ENCODE peak calls at places on chromosome 15, in nine cellular contexts. One of them, this sample, is unnamed.

GRCh38 chr15:70778258-70779076 is 15.1 kb upstream of the UACA start:
- DNase-seq in uterus: no peak
- DNase-seq in stomach: no peak
- DNase-seq in transverse colon: no peak
- DNase-seq in ovary: no peak
- DNase-seq in spleen: no peak
- DNase-seq in body of pancreas: no peak
- DNase-seq in adrenal gland: no peak
- DNase-seq in breast epithelium: no peak
- DNase-seq in this sample: no peak

GRCh38 chr15:63347074-63347859 is 34.4 kb downstream of the CA12 start:
- DNase-seq in spleen: no peak
- DNase-seq in uterus: no peak
- DNase-seq in breast epithelium: no peak
- DNase-seq in stomach: no peak
- DNase-seq in transverse colon: no peak
- DNase-seq in ovary: no peak
- DNase-seq in body of pancreas: no peak
- DNase-seq in adrenal gland: no peak
- DNase-seq in this sample: no peak

GRCh38 chr15:34757262-34757661 is 2.5 kb upstream of the GJD2 start:
- DNase-seq in body of pancreas: no peak
- DNase-seq in spleen: no peak
- DNase-seq in ovary: no peak
- DNase-seq in adrenal gland: no peak
- DNase-seq in transverse colon: no peak
- DNase-seq in breast epithelium: no peak
- DNase-seq in uterus: no peak
- DNase-seq in stomach: no peak
- DNase-seq in this sample: no peak

GRCh38 chr15:89346516-89346915 is 11.9 kb upstream of the POLG start:
- DNase-seq in breast epithelium: no peak
- DNase-seq in adrenal gland: no peak
- DNase-seq in transverse colon: no peak
- DNase-seq in body of pancreas: no peak
- DNase-seq in ovary: no peak
- DNase-seq in spleen: no peak
- DNase-seq in uterus: no peak
- DNase-seq in stomach: no peak
- DNase-seq in this sample: no peak

GRCh38 chr15:101641134-101641764 is 10.9 kb downstream of the TM2D3 start:
- DNase-seq in transverse colon: peak
- DNase-seq in spleen: peak
- DNase-seq in ovary: peak
- DNase-seq in uterus: peak
- DNase-seq in body of pancreas: peak
- DNase-seq in stomach: peak
- DNase-seq in breast epithelium: peak
- DNase-seq in adrenal gland: peak
- DNase-seq in this sample: peak

GRCh38 chr15:92158426-92158825 is 235.3 kb upstream of the ST8SIA2 start:
- DNase-seq in body of pancreas: no peak
- DNase-seq in adrenal gland: no peak
- DNase-seq in spleen: no peak
- DNase-seq in uterus: no peak
- DNase-seq in transverse colon: no peak
- DNase-seq in stomach: peak
- DNase-seq in breast epithelium: no peak
- DNase-seq in ovary: no peak
- DNase-seq in this sample: no peak

GRCh38 chr15:57647791-57648130 is 56.1 kb downstream of the MYZAP start:
- DNase-seq in uterus: no peak
- DNase-seq in transverse colon: no peak
- DNase-seq in ovary: no peak
- DNase-seq in adrenal gland: peak
- DNase-seq in spleen: no peak
- DNase-seq in breast epithelium: no peak
- DNase-seq in stomach: peak
- DNase-seq in body of pancreas: peak
- DNase-seq in this sample: no peak

GRCh38 chr15:50262533-50262932 is 3.0 kb downstream of the HDC start:
- DNase-seq in spleen: no peak
- DNase-seq in breast epithelium: no peak
- DNase-seq in stomach: no peak
- DNase-seq in body of pancreas: no peak
- DNase-seq in uterus: no peak
- DNase-seq in transverse colon: peak
- DNase-seq in adrenal gland: no peak
- DNase-seq in ovary: no peak
- DNase-seq in this sample: no peak

GRCh38 chr15:71651750-71652186 is 158.6 kb upstream of the NR2E3 start:
- DNase-seq in stomach: peak
- DNase-seq in uterus: no peak
- DNase-seq in transverse colon: peak
- DNase-seq in spleen: no peak
- DNase-seq in breast epithelium: no peak
- DNase-seq in ovary: no peak
- DNase-seq in adrenal gland: peak
- DNase-seq in body of pancreas: peak
- DNase-seq in this sample: no peak

DNA sequence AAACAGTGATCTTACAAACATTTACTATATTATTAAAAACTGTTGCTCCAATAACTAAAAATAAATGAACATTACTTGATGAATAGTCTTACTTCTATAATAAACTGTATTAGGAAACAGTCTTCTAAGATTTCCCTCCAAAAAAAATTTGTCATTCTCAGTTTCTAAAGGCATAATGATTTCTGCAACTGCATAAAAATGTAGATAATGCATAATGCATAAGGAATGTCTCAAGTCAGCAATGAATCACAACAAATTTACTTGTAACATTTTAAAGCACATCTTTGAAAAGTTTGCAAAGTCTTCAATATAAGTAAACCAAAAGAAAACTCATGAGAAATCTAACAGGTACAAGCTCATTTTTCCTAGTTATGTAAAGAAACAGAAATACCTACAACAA is 113.5 kb downstream of the VPS13C start:
- DNase-seq in breast epithelium: no peak
- DNase-seq in adrenal gland: no peak
- DNase-seq in uterus: no peak
- DNase-seq in spleen: no peak
- DNase-seq in transverse colon: no peak
- DNase-seq in stomach: no peak
- DNase-seq in ovary: no peak
- DNase-seq in body of pancreas: no peak
- DNase-seq in this sample: no peak
- TF ChIP-seq POLR2A in breast epithelium: no peak
- TF ChIP-seq POLR2A in adrenal gland: no peak
- TF ChIP-seq POLR2A in uterus: no peak
- TF ChIP-seq POLR2A in spleen: no peak
- TF ChIP-seq POLR2A in transverse colon: no peak
- TF ChIP-seq POLR2A in stomach: no peak
- TF ChIP-seq POLR2A in ovary: no peak
- TF ChIP-seq POLR2A in body of pancreas: no peak
- TF ChIP-seq POLR2A in this sample: no peak

DNA sequence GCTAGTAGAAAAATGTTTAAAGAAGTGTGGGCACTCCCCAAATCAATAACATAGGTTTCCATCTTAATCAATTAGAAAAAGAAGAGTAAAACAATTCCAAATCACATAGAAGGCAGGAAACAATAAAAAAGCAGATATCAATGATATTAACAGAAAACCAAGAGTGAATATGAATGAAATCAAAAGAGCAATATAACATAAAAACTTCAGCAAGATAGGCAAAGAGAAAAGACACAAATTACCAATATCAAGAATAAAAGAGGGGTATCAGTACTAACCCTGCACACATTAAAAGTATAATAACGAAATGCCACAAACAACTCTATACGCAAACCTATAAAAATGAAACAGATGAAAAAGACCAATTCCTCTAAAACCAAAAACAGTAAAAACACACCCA is 19.6 kb downstream of the DMXL2 start:
- DNase-seq in transverse colon: no peak
- DNase-seq in ovary: no peak
- DNase-seq in spleen: no peak
- DNase-seq in stomach: no peak
- DNase-seq in breast epithelium: no peak
- DNase-seq in uterus: no peak
- DNase-seq in adrenal gland: no peak
- DNase-seq in body of pancreas: no peak
- DNase-seq in this sample: no peak
- H3K4me3 ChIP-seq in transverse colon: no peak
- H3K4me3 ChIP-seq in ovary: no peak
- H3K4me3 ChIP-seq in spleen: no peak
- H3K4me3 ChIP-seq in stomach: no peak
- H3K4me3 ChIP-seq in breast epithelium: no peak
- H3K4me3 ChIP-seq in uterus: no peak
- H3K4me3 ChIP-seq in adrenal gland: no peak
- H3K4me3 ChIP-seq in body of pancreas: no peak
- H3K4me3 ChIP-seq in this sample: no peak

GRCh38 chr15:82829234-82829633 is 19.8 kb downstream of the WHAMM start:
- DNase-seq in adrenal gland: no peak
- DNase-seq in breast epithelium: no peak
- DNase-seq in stomach: no peak
- DNase-seq in ovary: no peak
- DNase-seq in uterus: no peak
- DNase-seq in spleen: no peak
- DNase-seq in transverse colon: no peak
- DNase-seq in body of pancreas: no peak
- DNase-seq in this sample: no peak

GRCh38 chr15:82832601-82833209 is 23.3 kb downstream of the WHAMM start:
- DNase-seq in stomach: no peak
- DNase-seq in transverse colon: no peak
- DNase-seq in spleen: no peak
- DNase-seq in ovary: no peak
- DNase-seq in breast epithelium: no peak
- DNase-seq in adrenal gland: peak
- DNase-seq in uterus: no peak
- DNase-seq in body of pancreas: no peak
- DNase-seq in this sample: no peak

GRCh38 chr15:82828064-82828463 is 18.6 kb downstream of the WHAMM start:
- DNase-seq in spleen: no peak
- DNase-seq in ovary: no peak
- DNase-seq in breast epithelium: no peak
- DNase-seq in uterus: no peak
- DNase-seq in adrenal gland: peak
- DNase-seq in transverse colon: no peak
- DNase-seq in stomach: no peak
- DNase-seq in body of pancreas: no peak
- DNase-seq in this sample: no peak

GRCh38 chr15:82831894-82832600 is 22.6 kb downstream of the WHAMM start:
- DNase-seq in breast epithelium: no peak
- DNase-seq in stomach: no peak
- DNase-seq in transverse colon: no peak
- DNase-seq in ovary: no peak
- DNase-seq in body of pancreas: no peak
- DNase-seq in adrenal gland: no peak
- DNase-seq in uterus: no peak
- DNase-seq in spleen: no peak
- DNase-seq in this sample: no peak

GRCh38 chr15:82830427-82831173 is 21.2 kb downstream of the WHAMM start:
- DNase-seq in uterus: no peak
- DNase-seq in body of pancreas: no peak
- DNase-seq in adrenal gland: no peak
- DNase-seq in breast epithelium: no peak
- DNase-seq in stomach: no peak
- DNase-seq in ovary: no peak
- DNase-seq in spleen: no peak
- DNase-seq in transverse colon: no peak
- DNase-seq in this sample: no peak
- TF ChIP-seq POLR2A in uterus: no peak
- TF ChIP-seq POLR2A in body of pancreas: no peak
- TF ChIP-seq POLR2A in adrenal gland: no peak
- TF ChIP-seq POLR2A in breast epithelium: no peak
- TF ChIP-seq POLR2A in stomach: no peak
- TF ChIP-seq POLR2A in ovary: no peak
- TF ChIP-seq POLR2A in spleen: no peak
- TF ChIP-seq POLR2A in transverse colon: no peak
- TF ChIP-seq POLR2A in this sample: no peak

GRCh38 chr15:59405079-59405478 is 32.4 kb upstream of the MYO1E start:
- DNase-seq in transverse colon: peak
- DNase-seq in adrenal gland: no peak
- DNase-seq in body of pancreas: no peak
- DNase-seq in uterus: no peak
- DNase-seq in spleen: no peak
- DNase-seq in stomach: no peak
- DNase-seq in breast epithelium: no peak
- DNase-seq in ovary: no peak
- DNase-seq in this sample: no peak

GRCh38 chr15:59401810-59402569 is 29.3 kb upstream of the MYO1E start:
- DNase-seq in body of pancreas: no peak
- DNase-seq in ovary: no peak
- DNase-seq in uterus: no peak
- DNase-seq in stomach: no peak
- DNase-seq in spleen: peak
- DNase-seq in adrenal gland: no peak
- DNase-seq in breast epithelium: no peak
- DNase-seq in transverse colon: peak
- DNase-seq in this sample: no peak

GRCh38 chr15:59410448-59410896 is 27.5 kb upstream of the FAM81A start:
- DNase-seq in adrenal gland: no peak
- DNase-seq in stomach: peak
- DNase-seq in body of pancreas: peak
- DNase-seq in uterus: no peak
- DNase-seq in breast epithelium: no peak
- DNase-seq in transverse colon: peak
- DNase-seq in spleen: no peak
- DNase-seq in ovary: no peak
- DNase-seq in this sample: no peak

DNA sequence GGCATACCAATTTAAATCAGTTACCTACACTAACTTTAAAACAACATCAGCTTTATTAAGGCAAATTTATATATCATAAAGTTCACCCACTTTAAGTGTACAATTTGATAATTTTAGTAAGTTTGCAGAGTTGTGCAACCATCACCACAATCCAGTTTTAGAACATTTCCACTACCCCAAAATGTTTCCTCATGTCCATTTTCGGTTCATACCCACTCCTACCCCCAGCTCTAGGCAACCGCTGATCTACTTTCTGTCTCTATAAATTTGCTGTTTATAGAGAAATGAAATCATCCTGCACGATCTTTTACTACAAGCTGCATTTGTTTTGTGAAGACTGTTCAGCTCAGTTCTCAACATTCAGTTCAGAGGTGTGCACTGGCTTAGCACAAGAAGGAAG is 31.5 kb upstream of the FAM81A start:
- DNase-seq in breast epithelium: no peak
- DNase-seq in adrenal gland: no peak
- DNase-seq in body of pancreas: no peak
- DNase-seq in stomach: no peak
- DNase-seq in uterus: no peak
- DNase-seq in ovary: no peak
- DNase-seq in spleen: no peak
- DNase-seq in transverse colon: no peak
- DNase-seq in this sample: no peak
- H3K4me3 ChIP-seq in breast epithelium: no peak
- H3K4me3 ChIP-seq in adrenal gland: no peak
- H3K4me3 ChIP-seq in body of pancreas: no peak
- H3K4me3 ChIP-seq in stomach: no peak
- H3K4me3 ChIP-seq in uterus: no peak
- H3K4me3 ChIP-seq in ovary: no peak
- H3K4me3 ChIP-seq in spleen: no peak
- H3K4me3 ChIP-seq in transverse colon: no peak
- H3K4me3 ChIP-seq in this sample: no peak

GRCh38 chr15:69456208-69457166 is 3.9 kb downstream of the RPLP1 start:
- DNase-seq in ovary: no peak
- DNase-seq in spleen: no peak
- DNase-seq in adrenal gland: no peak
- DNase-seq in body of pancreas: no peak
- DNase-seq in uterus: no peak
- DNase-seq in stomach: no peak
- DNase-seq in transverse colon: no peak
- DNase-seq in breast epithelium: no peak
- DNase-seq in this sample: peak
- TF ChIP-seq POLR2A in ovary: no peak
- TF ChIP-seq POLR2A in spleen: no peak
- TF ChIP-seq POLR2A in adrenal gland: no peak
- TF ChIP-seq POLR2A in body of pancreas: no peak
- TF ChIP-seq POLR2A in uterus: no peak
- TF ChIP-seq POLR2A in stomach: no peak
- TF ChIP-seq POLR2A in transverse colon: no peak
- TF ChIP-seq POLR2A in breast epithelium: no peak
- TF ChIP-seq POLR2A in this sample: no peak